ENCODE peak calls at places on chromosomes 7 and 10, in six cellular contexts. One of them, this sample, is unnamed.

GRCh38 chr7:39333701-39334100 is 232.5 kb upstream of the YAE1 start:
- DNase-seq in tibial artery: no peak
- DNase-seq in PC-3: no peak
- DNase-seq in Karpas-422: no peak
- DNase-seq in OCI-LY7: no peak
- DNase-seq in thyroid gland: no peak
- DNase-seq in this sample: no peak

GRCh38 chr7:87300756-87301155 is 44.7 kb upstream of the CROT start:
- DNase-seq in tibial artery: no peak
- DNase-seq in PC-3: no peak
- DNase-seq in Karpas-422: no peak
- DNase-seq in OCI-LY7: no peak
- DNase-seq in thyroid gland: no peak
- DNase-seq in this sample: no peak

GRCh38 chr7:7581531-7582179 is 15.0 kb downstream of the MIOS start:
- DNase-seq in tibial artery: no peak
- DNase-seq in PC-3: no peak
- DNase-seq in Karpas-422: no peak
- DNase-seq in OCI-LY7: no peak
- DNase-seq in thyroid gland: no peak
- DNase-seq in this sample: no peak

GRCh38 chr10:4733150-4733842 is 92.7 kb upstream of the AKR1E2 start:
- DNase-seq in tibial artery: no peak
- DNase-seq in PC-3: peak; percentile 40
- DNase-seq in Karpas-422: no peak
- DNase-seq in OCI-LY7: no peak
- DNase-seq in thyroid gland: no peak
- DNase-seq in this sample: no peak

GRCh38 chr7:143284591-143285453 is at the start of gene TMEM139:
- DNase-seq in tibial artery: no peak
- DNase-seq in PC-3: peak; percentile 29
- DNase-seq in Karpas-422: no peak
- DNase-seq in OCI-LY7: no peak
- DNase-seq in thyroid gland: peak; percentile 45
- DNase-seq in this sample: no peak

GRCh38 chr10:67666416-67667043 is 29.5 kb downstream of the CTNNA3 start:
- DNase-seq in tibial artery: no peak
- DNase-seq in PC-3: peak; percentile 84
- DNase-seq in Karpas-422: peak; percentile 51
- DNase-seq in OCI-LY7: peak; percentile 50
- DNase-seq in thyroid gland: no peak
- DNase-seq in this sample: no peak

GRCh38 chr10:112202561-112203241 is 19.1 kb upstream of the GPAM start:
- DNase-seq in tibial artery: no peak
- DNase-seq in PC-3: peak; percentile 65
- DNase-seq in Karpas-422: peak; percentile 65
- DNase-seq in OCI-LY7: no peak
- DNase-seq in thyroid gland: no peak
- DNase-seq in this sample: no peak

GRCh38 chr10:43692051-43692825 is 43.6 kb upstream of the ZNF32 start:
- DNase-seq in tibial artery: no peak
- DNase-seq in PC-3: no peak
- DNase-seq in Karpas-422: no peak
- DNase-seq in OCI-LY7: no peak
- DNase-seq in thyroid gland: no peak
- DNase-seq in this sample: no peak

GRCh38 chr7:106542550-106543220 is 118.3 kb downstream of the CCDC71L start:
- DNase-seq in tibial artery: peak; percentile 73
- DNase-seq in PC-3: peak; percentile 85
- DNase-seq in Karpas-422: peak; percentile 82
- DNase-seq in OCI-LY7: peak; percentile 51
- DNase-seq in thyroid gland: peak; percentile 59
- DNase-seq in this sample: no peak

GRCh38 chr10:3482200-3482993 is 302.6 kb downstream of the KLF6 start:
- DNase-seq in tibial artery: peak; percentile 63
- DNase-seq in PC-3: peak; percentile 86
- DNase-seq in Karpas-422: peak; percentile 44
- DNase-seq in OCI-LY7: peak; percentile 45
- DNase-seq in thyroid gland: peak; percentile 70
- DNase-seq in this sample: peak; percentile 45

GRCh38 chr10:10804998-10805737 is 212.5 kb upstream of the CELF2 start:
- DNase-seq in tibial artery: no peak
- DNase-seq in PC-3: peak; percentile 67
- DNase-seq in Karpas-422: no peak
- DNase-seq in OCI-LY7: no peak
- DNase-seq in thyroid gland: no peak
- DNase-seq in this sample: peak; percentile 24

GRCh38 chr10:131818510-131819234 is 82.1 kb upstream of the PPP2R2D start:
- DNase-seq in tibial artery: no peak
- DNase-seq in PC-3: no peak
- DNase-seq in Karpas-422: no peak
- DNase-seq in OCI-LY7: no peak
- DNase-seq in thyroid gland: no peak
- DNase-seq in this sample: peak; percentile 49

GRCh38 chr7:157758468-157759245 is 421.9 kb downstream of the DNAJB6 start:
- DNase-seq in tibial artery: no peak
- DNase-seq in PC-3: no peak
- DNase-seq in Karpas-422: no peak
- DNase-seq in OCI-LY7: no peak
- DNase-seq in thyroid gland: no peak
- DNase-seq in this sample: no peak

GRCh38 chr10:75776738-75777504 is 345.5 kb downstream of the LRMDA start:
- DNase-seq in tibial artery: no peak
- DNase-seq in PC-3: peak; percentile 41
- DNase-seq in Karpas-422: no peak
- DNase-seq in OCI-LY7: no peak
- DNase-seq in thyroid gland: no peak
- DNase-seq in this sample: no peak

GRCh38 chr10:12221323-12222298 is 25.6 kb downstream of the CDC123 start:
- DNase-seq in tibial artery: no peak
- DNase-seq in PC-3: peak; percentile 29
- DNase-seq in Karpas-422: no peak
- DNase-seq in OCI-LY7: no peak
- DNase-seq in thyroid gland: no peak
- DNase-seq in this sample: no peak

GRCh38 chr10:91381562-91381923 is 28.6 kb upstream of the HECTD2 start:
- DNase-seq in tibial artery: no peak
- DNase-seq in PC-3: no peak
- DNase-seq in Karpas-422: no peak
- DNase-seq in OCI-LY7: no peak
- DNase-seq in thyroid gland: no peak
- DNase-seq in this sample: no peak

GRCh38 chr7:106139253-106140251 is 27.4 kb upstream of the SYPL1 start:
- DNase-seq in tibial artery: no peak
- DNase-seq in PC-3: no peak
- DNase-seq in Karpas-422: no peak
- DNase-seq in OCI-LY7: no peak
- DNase-seq in thyroid gland: peak; percentile 50
- DNase-seq in this sample: no peak

GRCh38 chr10:131553121-131553520 is 241.6 kb upstream of the TCERG1L start:
- DNase-seq in tibial artery: no peak
- DNase-seq in PC-3: no peak
- DNase-seq in Karpas-422: no peak
- DNase-seq in OCI-LY7: no peak
- DNase-seq in thyroid gland: no peak
- DNase-seq in this sample: no peak

GRCh38 chr7:44065431-44066110 is at the start of gene PGAM2:
- DNase-seq in tibial artery: peak; percentile 58
- DNase-seq in PC-3: no peak
- DNase-seq in Karpas-422: peak; percentile 77
- DNase-seq in OCI-LY7: no peak
- DNase-seq in thyroid gland: peak; percentile 78
- DNase-seq in this sample: peak; percentile 32

GRCh38 chr7:27478104-27478503 is 184.6 kb downstream of the HIBADH start:
- DNase-seq in tibial artery: no peak
- DNase-seq in PC-3: peak; percentile 18
- DNase-seq in Karpas-422: no peak
- DNase-seq in OCI-LY7: no peak
- DNase-seq in thyroid gland: no peak
- DNase-seq in this sample: no peak

GRCh38 chr10:102648269-102648888 is 4.1 kb downstream of the TRIM8 start:
- DNase-seq in tibial artery: no peak
- DNase-seq in PC-3: no peak
- DNase-seq in Karpas-422: peak; percentile 48
- DNase-seq in OCI-LY7: peak; percentile 39
- DNase-seq in thyroid gland: no peak
- DNase-seq in this sample: peak; percentile 59

GRCh38 chr10:102648889-102649752 is 4.8 kb downstream of the TRIM8 start:
- DNase-seq in tibial artery: no peak
- DNase-seq in PC-3: no peak
- DNase-seq in Karpas-422: peak; percentile 91
- DNase-seq in OCI-LY7: peak; percentile 88
- DNase-seq in thyroid gland: peak; percentile 57
- DNase-seq in this sample: peak; percentile 83

GRCh38 chr10:102650655-102651454 is 6.6 kb downstream of the TRIM8 start:
- DNase-seq in tibial artery: no peak
- DNase-seq in PC-3: no peak
- DNase-seq in Karpas-422: peak; percentile 65
- DNase-seq in OCI-LY7: peak; percentile 66
- DNase-seq in thyroid gland: no peak
- DNase-seq in this sample: peak; percentile 60

GRCh38 chr10:102651455-102652169 is 7.3 kb downstream of the TRIM8 start:
- DNase-seq in tibial artery: no peak
- DNase-seq in PC-3: no peak
- DNase-seq in Karpas-422: no peak
- DNase-seq in OCI-LY7: no peak
- DNase-seq in thyroid gland: no peak
- DNase-seq in this sample: no peak

GRCh38 chr10:102649770-102650654 is 5.7 kb downstream of the TRIM8 start:
- DNase-seq in tibial artery: no peak
- DNase-seq in PC-3: no peak
- DNase-seq in Karpas-422: peak; percentile 63
- DNase-seq in OCI-LY7: peak; percentile 53
- DNase-seq in thyroid gland: no peak
- DNase-seq in this sample: peak; percentile 66
- H3K4me3 ChIP-seq in tibial artery: no peak overlapping the region
- H3K4me3 ChIP-seq in PC-3: no peak overlapping the region
- H3K4me3 ChIP-seq in Karpas-422: peak overlapping the region; percentile 84
- H3K4me3 ChIP-seq in OCI-LY7: peak overlapping the region; percentile 84
- H3K4me3 ChIP-seq in thyroid gland: no peak overlapping the region
- H3K4me3 ChIP-seq in this sample: peak overlapping the region; percentile 19

DNA sequence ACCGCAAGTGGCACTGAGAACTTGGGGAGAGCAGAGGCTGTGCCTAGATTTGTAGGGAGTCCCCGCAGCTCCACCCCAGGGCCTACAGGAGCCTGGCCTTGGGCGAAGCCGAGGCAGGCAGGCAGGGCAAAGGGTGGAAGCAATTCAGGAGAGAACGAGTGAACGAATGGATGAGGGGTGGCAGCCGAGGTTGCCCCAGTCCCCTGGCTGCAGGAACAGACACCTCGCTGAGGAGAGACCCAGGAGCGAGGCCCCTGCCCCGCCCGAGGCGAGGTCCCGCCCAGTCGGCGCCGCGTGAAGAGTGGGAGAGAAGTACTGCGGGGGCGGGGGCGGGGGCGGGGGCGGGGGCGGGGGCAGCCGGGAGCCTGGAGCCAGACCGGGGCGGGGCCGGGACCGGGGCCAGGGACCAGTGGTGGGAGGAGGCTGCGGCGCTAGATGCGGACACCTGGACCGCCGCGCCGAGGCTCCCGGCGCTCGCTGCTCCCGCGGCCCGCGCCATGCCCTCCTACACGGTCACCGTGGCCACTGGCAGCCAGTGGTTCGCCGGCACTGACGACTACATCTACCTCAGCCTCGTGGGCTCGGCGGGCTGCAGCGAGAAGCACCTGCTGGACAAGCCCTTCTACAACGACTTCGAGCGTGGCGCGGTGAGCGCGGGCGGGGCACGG is at the start of gene ALOX5:
- DNase-seq in tibial artery: peak; percentile 51
- DNase-seq in PC-3: peak; percentile 31
- DNase-seq in Karpas-422: peak; percentile 95
- DNase-seq in OCI-LY7: peak; percentile 88
- DNase-seq in thyroid gland: peak; percentile 75
- DNase-seq in this sample: peak; percentile 98
- H3K4me1 ChIP-seq in tibial artery: peaks cover 21% of the 10 kb centered on the region
- H3K4me1 ChIP-seq in PC-3: peaks cover 24% of the 10 kb centered on the region
- H3K4me1 ChIP-seq in Karpas-422: peaks cover 71% of the 10 kb centered on the region
- H3K4me1 ChIP-seq in OCI-LY7: peaks cover 63% of the 10 kb centered on the region
- H3K4me1 ChIP-seq in thyroid gland: peaks cover 18% of the 10 kb centered on the region
- H3K4me1 ChIP-seq in this sample: peaks cover 57% of the 10 kb centered on the region

DNA sequence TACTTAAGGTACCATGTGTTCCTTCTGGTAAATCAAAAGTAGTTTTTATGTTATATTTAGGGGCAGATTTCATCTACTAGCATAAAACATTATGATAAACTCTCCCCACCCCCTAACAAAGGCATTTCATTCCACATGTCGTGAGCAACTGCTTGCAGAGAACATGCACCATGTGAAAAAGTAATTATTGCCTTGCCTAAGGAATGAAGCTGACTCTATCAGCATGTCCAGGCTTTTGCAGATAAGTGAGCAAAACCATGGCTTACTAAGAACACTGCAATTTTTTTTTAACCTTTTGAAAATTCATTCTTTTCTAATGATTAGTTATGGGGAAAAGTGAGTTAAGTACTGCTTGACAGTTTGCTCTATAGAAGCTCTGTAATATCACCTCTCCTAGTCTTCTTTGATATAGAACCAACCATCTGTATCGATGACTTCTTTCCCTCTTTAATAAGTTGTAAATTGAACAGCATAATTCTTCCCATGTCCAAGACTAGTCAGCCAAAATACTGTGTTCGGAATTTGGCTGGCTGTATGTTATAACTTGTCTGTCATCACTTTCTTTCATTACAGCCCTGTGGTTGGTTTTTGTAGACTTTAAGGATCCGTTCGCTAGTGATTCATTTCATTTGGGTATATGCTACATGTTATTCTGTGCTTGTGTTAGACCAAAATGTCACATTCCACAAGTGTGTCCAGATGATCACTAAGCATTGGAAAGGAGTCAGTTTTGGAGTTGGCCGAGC is 155.3 kb upstream of the ITGB1 start:
- DNase-seq in tibial artery: no peak
- DNase-seq in PC-3: no peak
- DNase-seq in Karpas-422: no peak
- DNase-seq in OCI-LY7: no peak
- DNase-seq in thyroid gland: no peak
- DNase-seq in this sample: no peak
- H3K27ac ChIP-seq in tibial artery: no peak overlapping the region
- H3K27ac ChIP-seq in PC-3: no peak overlapping the region
- H3K27ac ChIP-seq in Karpas-422: peak overlapping the region; percentile 76
- H3K27ac ChIP-seq in OCI-LY7: peak overlapping the region; percentile 95
- H3K27ac ChIP-seq in thyroid gland: no peak overlapping the region
- H3K27ac ChIP-seq in this sample: no peak overlapping the region

GRCh38 chr7:15567652-15568051 is 5.8 kb upstream of the AGMO start:
- DNase-seq in tibial artery: no peak
- DNase-seq in PC-3: no peak
- DNase-seq in Karpas-422: no peak
- DNase-seq in OCI-LY7: no peak
- DNase-seq in thyroid gland: no peak
- DNase-seq in this sample: no peak

GRCh38 chr7:15561840-15562239 is at the start of gene AGMO:
- DNase-seq in tibial artery: peak; percentile 55
- DNase-seq in PC-3: peak; percentile 32
- DNase-seq in Karpas-422: no peak
- DNase-seq in OCI-LY7: no peak
- DNase-seq in thyroid gland: peak; percentile 37
- DNase-seq in this sample: peak; percentile 9

GRCh38 chr7:15571303-15571878 is 9.6 kb upstream of the AGMO start:
- DNase-seq in tibial artery: no peak
- DNase-seq in PC-3: peak; percentile 55
- DNase-seq in Karpas-422: no peak
- DNase-seq in OCI-LY7: no peak
- DNase-seq in thyroid gland: no peak
- DNase-seq in this sample: no peak

GRCh38 chr7:15566476-15566875 is 4.7 kb upstream of the AGMO start:
- DNase-seq in tibial artery: no peak
- DNase-seq in PC-3: no peak
- DNase-seq in Karpas-422: no peak
- DNase-seq in OCI-LY7: no peak
- DNase-seq in thyroid gland: no peak
- DNase-seq in this sample: no peak

GRCh38 chr7:15567036-15567435 is 5.2 kb upstream of the AGMO start:
- DNase-seq in tibial artery: no peak
- DNase-seq in PC-3: no peak
- DNase-seq in Karpas-422: no peak
- DNase-seq in OCI-LY7: no peak
- DNase-seq in thyroid gland: no peak
- DNase-seq in this sample: no peak
- H3K4me3 ChIP-seq in tibial artery: no peak overlapping the region
- H3K4me3 ChIP-seq in PC-3: no peak overlapping the region
- H3K4me3 ChIP-seq in Karpas-422: no peak overlapping the region
- H3K4me3 ChIP-seq in OCI-LY7: no peak overlapping the region
- H3K4me3 ChIP-seq in thyroid gland: no peak overlapping the region
- H3K4me3 ChIP-seq in this sample: no peak overlapping the region